ENCODE peak calls at places on chromosomes 3 and 15, in four cellular contexts. D is T-helper 17 cell, W is immature natural killer cell, Q is DMS53. E is an unnamed sample.

GRCh38 chr3:182909318-182910040 is 70.9 kb downstream of the DCUN1D1 start:
- DNase-seq in D (no peak), W (no peak), Q (peak; percentile 30), E (no peak)

GRCh38 chr15:39814487-39814886 is 31.8 kb upstream of the FSIP1 start:
- DNase-seq in D (no peak), W (no peak), Q (no peak), E (no peak)

GRCh38 chr3:47370887-47371697 is 9.7 kb upstream of the PTPN23 start:
- DNase-seq in D (no peak), W (no peak), Q (no peak), E (no peak)

GRCh38 chr3:64122476-64122875 is 99.2 kb upstream of the PSMD6 start:
- DNase-seq in D (no peak), W (no peak), Q (no peak), E (no peak)

GRCh38 chr3:180177255-180177654 is 140.5 kb upstream of the PEX5L start:
- DNase-seq in D (no peak), W (no peak), Q (no peak), E (no peak)

GRCh38 chr3:71568217-71568616 is 15.3 kb downstream of the FOXP1 start:
- DNase-seq in D (no peak), W (no peak), Q (no peak), E (no peak)

GRCh38 chr15:68047826-68048225 is 6.3 kb upstream of the PIAS1 start:
- DNase-seq in D (no peak), W (no peak), Q (no peak), E (no peak)

GRCh38 chr3:169008772-169009358 is 654.6 kb downstream of the MECOM start:
- DNase-seq in D (no peak), W (no peak), Q (peak; percentile 36), E (no peak)

GRCh38 chr3:171178714-171179113 is 152.2 kb upstream of the SLC2A2 start:
- DNase-seq in D (no peak), W (no peak), Q (no peak), E (no peak)

GRCh38 chr3:39407773-39408492 is 1.4 kb downstream of the RPSA start:
- DNase-seq in D (no peak), W (no peak), Q (no peak), E (no peak)

GRCh38 chr3:190172751-190173150 is 52.1 kb upstream of the P3H2 start:
- DNase-seq in D (no peak), W (no peak), Q (no peak), E (no peak)

GRCh38 chr3:11509175-11510000 is 134.3 kb downstream of the VGLL4 start:
- DNase-seq in D (no peak), W (no peak), Q (no peak), E (peak; percentile 73)

GRCh38 chr3:178826437-178827010 is 245.1 kb downstream of the ZMAT3 start:
- DNase-seq in D (no peak), W (no peak), Q (no peak), E (no peak)

GRCh38 chr15:75025102-75025501 is 1.7 kb downstream of the PPCDC start:
- DNase-seq in D (no peak), W (no peak), Q (no peak), E (no peak)

GRCh38 chr3:32569540-32570425 is 875 bp downstream of the DYNC1LI1 start:
- DNase-seq in D (peak; percentile 38), W (no peak), Q (peak; percentile 54), E (no peak)

GRCh38 chr15:82186161-82186560 is 76.4 kb downstream of the EFL1 start:
- DNase-seq in D (no peak), W (no peak), Q (no peak), E (no peak)

GRCh38 chr3:106144051-106144450 is 275.2 kb upstream of the CBLB start:
- DNase-seq in D (no peak), W (no peak), Q (no peak), E (no peak)

GRCh38 chr3:79019137-79019923 is 748.5 kb downstream of the ROBO1 start:
- DNase-seq in D (no peak), W (no peak), Q (peak; percentile 74), E (peak; percentile 81)

GRCh38 chr3:1092771-1093170 is at the start of gene CNTN6:
- DNase-seq in D (no peak), W (no peak), Q (no peak), E (no peak)

GRCh38 chr3:43582876-43583275 is 38.9 kb downstream of the ANO10 start:
- DNase-seq in D (no peak), W (no peak), Q (no peak), E (no peak)

GRCh38 chr3:190339130-190339529 is 16.9 kb upstream of the CLDN1 start:
- DNase-seq in D (no peak), W (no peak), Q (peak; percentile 53), E (no peak)

GRCh38 chr15:62483817-62484216 is 318.7 kb upstream of the C2CD4B start:
- DNase-seq in D (no peak), W (no peak), Q (no peak), E (no peak)

GRCh38 chr3:16378920-16379319 is 113.9 kb downstream of the OXNAD1 start:
- DNase-seq in D (no peak), W (no peak), Q (no peak), E (no peak)

GRCh38 chr3:117734431-117734830 is 1024.9 kb downstream of the TUSC7 start:
- DNase-seq in D (no peak), W (no peak), Q (no peak), E (no peak)

GRCh38 chr15:69082041-69082502 is 67.6 kb downstream of the NOX5 start:
- DNase-seq in D (no peak), W (no peak), Q (no peak), E (no peak)

GRCh38 chr3:193292386-193292785 is 51.4 kb downstream of the PLAAT1 start:
- DNase-seq in D (no peak), W (no peak), Q (no peak), E (no peak)

GRCh38 chr3:178083906-178084823 is 452.1 kb upstream of the KCNMB2 start:
- DNase-seq in D (no peak), W (no peak), Q (peak; percentile 80), E (no peak)

GRCh38 chr3:187456268-187456667 is 88.1 kb downstream of the RTP4 start:
- DNase-seq in D (no peak), W (no peak), Q (no peak), E (peak; percentile 33)

GRCh38 chr3:46080124-46080991 is 53.1 kb upstream of the XCR1 start:
- DNase-seq in D (no peak), W (no peak), Q (no peak), E (no peak)

E was measured in GM04504.